ENCODE peak calls at places on chromosomes 3 and 15, in four cellular contexts. L is T47D; Z is stimulated activated CD4-positive, alpha-beta T cell treated with anti-CD3 and anti-CD28 coated beads, Interleukin-12 subunit alpha, Interleukin-12 subunit beta, amount 100 ng/mL, for 48 hours; Y is dorsolateral prefrontal cortex. M is an unnamed sample.

GRCh38 chr3:184316792-184317191 is 2.4 kb downstream of the EIF4G1 start:
- DNase-seq in L (peak), Z (no peak), Y (no peak), M (no peak)

GRCh38 chr3:82100378-82100777 is 338.9 kb upstream of the GBE1 start:
- DNase-seq in L (no peak), Z (no peak), Y (no peak), M (no peak)

GRCh38 chr3:179027326-179027900 is 44.2 kb downstream of the ZMAT3 start:
- DNase-seq in L (no peak), Z (no peak), Y (no peak), M (no peak)

GRCh38 chr15:33242669-33243191 is 48.2 kb upstream of the FMN1 start:
- DNase-seq in L (no peak), Z (no peak), Y (no peak), M (no peak)

GRCh38 chr3:165439765-165440164 is 243.6 kb upstream of the SLITRK3 start:
- DNase-seq in L (no peak), Z (no peak), Y (no peak), M (no peak)

GRCh38 chr3:78497025-78497424 is 1270.8 kb downstream of the ROBO1 start:
- DNase-seq in L (no peak), Z (no peak), Y (peak), M (no peak)

GRCh38 chr3:153130312-153130977 is 31.6 kb upstream of the RAP2B start:
- DNase-seq in L (no peak), Z (no peak), Y (no peak), M (no peak)

GRCh38 chr3:48952510-48953118 is 34.0 kb downstream of the ARIH2 start:
- DNase-seq in L (no peak), Z (no peak), Y (no peak), M (peak)

GRCh38 chr15:70062321-70062956 is 35.3 kb downstream of the TLE3 start:
- DNase-seq in L (no peak), Z (no peak), Y (peak), M (peak)

GRCh38 chr3:107412376-107412775 is 35.1 kb downstream of the CCDC54 start:
- DNase-seq in L (no peak), Z (no peak), Y (no peak), M (no peak)

GRCh38 chr3:123194552-123194951 is 7.2 kb upstream of the SEC22A start:
- DNase-seq in L (no peak), Z (no peak), Y (no peak), M (no peak)

M was measured in prostate gland.